ENCODE peak calls at places on chromosomes 13 and 19, in four cellular contexts. H, Y, X and E are unnamed samples.

GRCh38 chr13:67977081-67977480 is 746.9 kb upstream of the PCDH9 start:
- DNase-seq in H (no peak), Y (no peak), X (no peak), E (no peak)

GRCh38 chr13:69050696-69051095 is 1056.9 kb upstream of the ATXN8OS start:
- DNase-seq in H (no peak), Y (no peak), X (no peak), E (no peak)

GRCh38 chr13:73090116-73090811 is 31.5 kb downstream of the KLF5 start:
- DNase-seq in H (no peak), Y (peak; percentile 80), X (no peak), E (peak; percentile 43)

GRCh38 chr13:44280461-44280860 is 93.2 kb upstream of the SERP2 start:
- DNase-seq in H (no peak), Y (no peak), X (no peak), E (no peak)

GRCh38 chr13:42745655-42746054 is 35.7 kb upstream of the FAM216B start:
- DNase-seq in H (no peak), Y (no peak), X (no peak), E (no peak)

GRCh38 chr19:6042776-6043726 is 65.1 kb upstream of the RANBP3 start:
- DNase-seq in H (no peak), Y (no peak), X (no peak), E (no peak)

GRCh38 chr19:32181356-32181920 is 164.0 kb upstream of the ZNF507 start:
- DNase-seq in H (no peak), Y (no peak), X (no peak), E (no peak)

GRCh38 chr19:47021536-47022139 is 2.0 kb downstream of the NPAS1 start:
- DNase-seq in H (no peak), Y (peak; percentile 44), X (no peak), E (no peak)

GRCh38 chr13:109785141-109785891 is 1.1 kb downstream of the IRS2 start:
- DNase-seq in H (peak; percentile 73), Y (peak; percentile 72), X (peak; percentile 6), E (peak; percentile 56)

DNA sequence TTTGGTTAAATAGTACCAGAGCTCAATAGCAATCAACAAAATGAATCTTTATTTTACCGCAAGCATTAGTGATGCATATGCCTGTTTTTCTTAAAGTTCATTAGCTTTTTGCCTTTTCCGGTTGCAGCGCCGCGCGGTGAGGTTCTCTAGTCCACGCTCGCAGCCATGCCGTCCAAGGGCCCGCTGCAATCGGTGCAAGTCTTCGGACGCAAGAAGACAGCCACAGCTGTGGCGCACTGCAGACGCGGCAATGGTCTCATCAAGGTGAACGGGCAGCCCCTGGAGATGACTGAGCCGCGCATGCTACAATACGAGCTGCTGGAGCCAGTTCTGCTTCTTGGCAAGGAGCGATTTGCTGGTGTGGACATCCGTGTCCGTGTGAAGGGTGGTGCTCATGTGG is 42.1 kb upstream of the ZNF486 start:
- DNase-seq in H (no peak), Y (no peak), X (no peak), E (no peak)
- H3K4me3 ChIP-seq in H (no peak overlapping the region), Y (no peak overlapping the region), X (no peak overlapping the region), E (no peak overlapping the region)

DNA sequence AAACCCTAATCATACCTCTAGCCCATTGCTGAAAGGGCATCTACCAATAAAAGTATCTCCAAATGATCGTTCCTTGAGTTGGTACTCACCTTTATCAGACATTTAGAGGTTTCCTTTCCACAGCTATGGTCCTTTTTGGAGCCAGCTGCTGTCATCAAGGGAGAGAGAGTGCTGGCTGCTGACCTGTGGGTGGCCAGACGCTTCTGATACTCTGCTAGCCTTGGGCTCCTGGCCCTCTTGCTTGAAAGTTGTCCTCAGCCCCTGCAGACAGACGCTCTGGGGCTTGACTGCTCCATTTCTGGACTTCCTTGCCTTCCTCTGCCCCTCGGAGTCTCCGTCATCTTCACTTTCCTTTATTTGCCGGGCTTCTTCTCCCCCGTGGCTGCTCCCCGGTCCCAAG is 499.1 kb downstream of the DIAPH3 start:
- DNase-seq in H (no peak), Y (no peak), X (no peak), E (no peak)
- H3K27ac ChIP-seq in H (no peak overlapping the region), Y (no peak overlapping the region), X (no peak overlapping the region), E (no peak overlapping the region)

GRCh38 chr19:35140207-35140897 is 1.7 kb downstream of the FXYD1 start:
- DNase-seq in H (no peak), Y (no peak), X (no peak), E (no peak)
- H3K4me3 ChIP-seq in H (peak overlapping the region; percentile 45), Y (no peak overlapping the region), X (no peak overlapping the region), E (peak overlapping the region; percentile 21)

DNA sequence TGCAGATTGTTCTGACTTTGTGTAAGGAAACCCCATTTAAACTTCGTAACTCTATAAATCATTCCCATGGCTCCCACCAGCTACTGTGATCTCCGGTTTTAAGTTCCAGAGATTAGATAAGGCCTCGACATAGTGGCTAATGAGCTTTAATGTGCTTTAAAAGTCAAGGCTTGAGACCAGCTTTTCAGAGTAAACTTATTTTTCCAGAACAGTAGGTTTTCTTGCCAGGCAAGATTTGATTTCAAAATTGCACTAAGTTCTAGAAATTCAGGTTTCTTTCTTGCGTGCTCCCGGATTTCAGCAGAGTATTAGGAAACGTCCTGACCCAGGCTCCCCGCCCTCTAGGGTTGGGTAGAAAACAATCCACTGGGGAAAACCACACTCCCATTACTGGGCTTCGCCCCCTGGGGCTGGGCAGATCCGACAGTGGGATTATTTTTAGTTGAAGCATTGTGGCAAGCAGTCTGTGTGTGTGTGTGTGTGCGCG is 43.3 kb downstream of the CRYL1 start:
- DNase-seq in H (no peak), Y (peak; percentile 24), X (no peak), E (no peak)
- H3K27ac ChIP-seq in H (no peak overlapping the region), Y (peak overlapping the region; percentile 32), X (no peak overlapping the region), E (no peak overlapping the region)

GRCh38 chr19:44758596-44758995 is 10.1 kb downstream of the BCL3 start:
- DNase-seq in H (no peak), Y (peak; percentile 61), X (no peak), E (no peak)
- H3K4me3 ChIP-seq in H (peak overlapping the region; percentile 46), Y (no peak overlapping the region), X (no peak overlapping the region), E (no peak overlapping the region)